ENCODE peak calls at places on chromosomes 3 and 15, in four cellular contexts. One of them, this sample, is unnamed.

GRCh38 chr3:122795674-122795969 is 753 bp downstream of the SLC49A4 start:
- DNase-seq in stimulated activated CD4-positive, alpha-beta T cell treated with anti-CD3 and anti-CD28 coated beads, Interleukin-2, amount 100 ng/mL, for 48 hours: no peak
- DNase-seq in HCEC 1CT: no peak
- DNase-seq in NCI-H460: no peak
- DNase-seq in this sample: no peak

GRCh38 chr15:99249270-99249817 is at the start of gene TTC23:
- DNase-seq in HCEC 1CT: peak
- DNase-seq in stimulated activated CD4-positive, alpha-beta T cell treated with anti-CD3 and anti-CD28 coated beads, Interleukin-2, amount 100 ng/mL, for 48 hours: no peak
- DNase-seq in NCI-H460: peak
- DNase-seq in this sample: peak

GRCh38 chr3:27638604-27639003 is 83.5 kb downstream of the EOMES start:
- DNase-seq in HCEC 1CT: no peak
- DNase-seq in stimulated activated CD4-positive, alpha-beta T cell treated with anti-CD3 and anti-CD28 coated beads, Interleukin-2, amount 100 ng/mL, for 48 hours: no peak
- DNase-seq in NCI-H460: no peak
- DNase-seq in this sample: no peak

GRCh38 chr3:94314218-94314883 is 251.5 kb downstream of the NSUN3 start:
- DNase-seq in HCEC 1CT: no peak
- DNase-seq in NCI-H460: no peak
- DNase-seq in stimulated activated CD4-positive, alpha-beta T cell treated with anti-CD3 and anti-CD28 coated beads, Interleukin-2, amount 100 ng/mL, for 48 hours: no peak
- DNase-seq in this sample: no peak

GRCh38 chr3:129708328-129708861 is 101.9 kb upstream of the PLXND1 start:
- DNase-seq in NCI-H460: no peak
- DNase-seq in stimulated activated CD4-positive, alpha-beta T cell treated with anti-CD3 and anti-CD28 coated beads, Interleukin-2, amount 100 ng/mL, for 48 hours: no peak
- DNase-seq in HCEC 1CT: peak
- DNase-seq in this sample: no peak

GRCh38 chr3:159807137-159808028 is 181.3 kb upstream of the IL12A start:
- DNase-seq in HCEC 1CT: no peak
- DNase-seq in NCI-H460: no peak
- DNase-seq in stimulated activated CD4-positive, alpha-beta T cell treated with anti-CD3 and anti-CD28 coated beads, Interleukin-2, amount 100 ng/mL, for 48 hours: no peak
- DNase-seq in this sample: no peak

GRCh38 chr3:34178415-34178814 is 380.0 kb downstream of the PDCD6IP start:
- DNase-seq in HCEC 1CT: no peak
- DNase-seq in stimulated activated CD4-positive, alpha-beta T cell treated with anti-CD3 and anti-CD28 coated beads, Interleukin-2, amount 100 ng/mL, for 48 hours: no peak
- DNase-seq in NCI-H460: no peak
- DNase-seq in this sample: no peak

GRCh38 chr3:8984081-8984480 is 20.8 kb upstream of the RAD18 start:
- DNase-seq in stimulated activated CD4-positive, alpha-beta T cell treated with anti-CD3 and anti-CD28 coated beads, Interleukin-2, amount 100 ng/mL, for 48 hours: no peak
- DNase-seq in NCI-H460: no peak
- DNase-seq in HCEC 1CT: no peak
- DNase-seq in this sample: no peak

GRCh38 chr3:184345678-184346144 is 8.3 kb downstream of the FAM131A start:
- DNase-seq in stimulated activated CD4-positive, alpha-beta T cell treated with anti-CD3 and anti-CD28 coated beads, Interleukin-2, amount 100 ng/mL, for 48 hours: no peak
- DNase-seq in HCEC 1CT: peak
- DNase-seq in NCI-H460: peak
- DNase-seq in this sample: no peak

GRCh38 chr15:85462029-85462428 is 81.6 kb downstream of the AKAP13 start:
- DNase-seq in NCI-H460: no peak
- DNase-seq in stimulated activated CD4-positive, alpha-beta T cell treated with anti-CD3 and anti-CD28 coated beads, Interleukin-2, amount 100 ng/mL, for 48 hours: no peak
- DNase-seq in HCEC 1CT: no peak
- DNase-seq in this sample: no peak

GRCh38 chr3:11604139-11604895 is 39.4 kb downstream of the VGLL4 start:
- DNase-seq in NCI-H460: no peak
- DNase-seq in stimulated activated CD4-positive, alpha-beta T cell treated with anti-CD3 and anti-CD28 coated beads, Interleukin-2, amount 100 ng/mL, for 48 hours: no peak
- DNase-seq in HCEC 1CT: peak
- DNase-seq in this sample: no peak

GRCh38 chr3:39109086-39109485 is 1.6 kb downstream of the TTC21A start:
- DNase-seq in HCEC 1CT: no peak
- DNase-seq in stimulated activated CD4-positive, alpha-beta T cell treated with anti-CD3 and anti-CD28 coated beads, Interleukin-2, amount 100 ng/mL, for 48 hours: no peak
- DNase-seq in NCI-H460: no peak
- DNase-seq in this sample: no peak

GRCh38 chr3:72708441-72708840 is 139.8 kb downstream of the SHQ1 start:
- DNase-seq in HCEC 1CT: no peak
- DNase-seq in stimulated activated CD4-positive, alpha-beta T cell treated with anti-CD3 and anti-CD28 coated beads, Interleukin-2, amount 100 ng/mL, for 48 hours: no peak
- DNase-seq in NCI-H460: no peak
- DNase-seq in this sample: no peak

GRCh38 chr15:42138411-42138810 is 18.0 kb downstream of the PLA2G4F start:
- DNase-seq in HCEC 1CT: no peak
- DNase-seq in stimulated activated CD4-positive, alpha-beta T cell treated with anti-CD3 and anti-CD28 coated beads, Interleukin-2, amount 100 ng/mL, for 48 hours: no peak
- DNase-seq in NCI-H460: no peak
- DNase-seq in this sample: no peak

GRCh38 chr15:61118885-61119284 is 110.2 kb downstream of the RORA start:
- DNase-seq in NCI-H460: no peak
- DNase-seq in HCEC 1CT: no peak
- DNase-seq in stimulated activated CD4-positive, alpha-beta T cell treated with anti-CD3 and anti-CD28 coated beads, Interleukin-2, amount 100 ng/mL, for 48 hours: no peak
- DNase-seq in this sample: no peak

GRCh38 chr3:188950832-188951489 is 220.8 kb upstream of the TPRG1 start:
- DNase-seq in HCEC 1CT: peak
- DNase-seq in stimulated activated CD4-positive, alpha-beta T cell treated with anti-CD3 and anti-CD28 coated beads, Interleukin-2, amount 100 ng/mL, for 48 hours: peak
- DNase-seq in NCI-H460: peak
- DNase-seq in this sample: no peak

GRCh38 chr15:83207622-83208356 is at the start of gene HDGFL3:
- DNase-seq in stimulated activated CD4-positive, alpha-beta T cell treated with anti-CD3 and anti-CD28 coated beads, Interleukin-2, amount 100 ng/mL, for 48 hours: no peak
- DNase-seq in NCI-H460: peak
- DNase-seq in HCEC 1CT: peak
- DNase-seq in this sample: no peak

GRCh38 chr15:70545526-70545925 is 217.8 kb downstream of the UACA start:
- DNase-seq in stimulated activated CD4-positive, alpha-beta T cell treated with anti-CD3 and anti-CD28 coated beads, Interleukin-2, amount 100 ng/mL, for 48 hours: no peak
- DNase-seq in NCI-H460: no peak
- DNase-seq in HCEC 1CT: no peak
- DNase-seq in this sample: no peak